ENCODE peak calls at places on chromosomes 12 and 14, in seven cellular contexts. One of them, this sample, is unnamed.

GRCh38 chr14:53668861-53669260 is 287.8 kb downstream of the BMP4 start:
- DNase-seq in HCT116: no peak
- DNase-seq in colonic mucosa: no peak
- DNase-seq in IMR-90: peak; percentile 10
- DNase-seq in psoas muscle: no peak
- DNase-seq in cardiac muscle cell: peak; percentile 41
- DNase-seq in effector memory CD4-positive, alpha-beta T cell: no peak
- DNase-seq in this sample: no peak

GRCh38 chr14:47262801-47263200 is 412.6 kb downstream of the MDGA2 start:
- DNase-seq in colonic mucosa: no peak
- DNase-seq in cardiac muscle cell: no peak
- DNase-seq in effector memory CD4-positive, alpha-beta T cell: no peak
- DNase-seq in IMR-90: no peak
- DNase-seq in psoas muscle: no peak
- DNase-seq in HCT116: no peak
- DNase-seq in this sample: no peak

GRCh38 chr12:61996717-61997116 is 263.5 kb upstream of the USP15 start:
- DNase-seq in effector memory CD4-positive, alpha-beta T cell: no peak
- DNase-seq in colonic mucosa: no peak
- DNase-seq in cardiac muscle cell: no peak
- DNase-seq in HCT116: no peak
- DNase-seq in psoas muscle: no peak
- DNase-seq in IMR-90: no peak
- DNase-seq in this sample: no peak

GRCh38 chr14:69002069-69002468 is 23.0 kb upstream of the ACTN1 start:
- DNase-seq in HCT116: no peak
- DNase-seq in effector memory CD4-positive, alpha-beta T cell: no peak
- DNase-seq in cardiac muscle cell: no peak
- DNase-seq in psoas muscle: no peak
- DNase-seq in IMR-90: no peak
- DNase-seq in colonic mucosa: peak; percentile 39
- DNase-seq in this sample: no peak

GRCh38 chr12:70049596-70050360 is 193.5 kb upstream of the CNOT2 start:
- DNase-seq in psoas muscle: no peak
- DNase-seq in colonic mucosa: peak; percentile 70
- DNase-seq in IMR-90: no peak
- DNase-seq in cardiac muscle cell: no peak
- DNase-seq in HCT116: peak; percentile 44
- DNase-seq in effector memory CD4-positive, alpha-beta T cell: no peak
- DNase-seq in this sample: no peak

GRCh38 chr12:116941188-116941587 is 30.4 kb downstream of the FBXW8 start:
- DNase-seq in cardiac muscle cell: no peak
- DNase-seq in effector memory CD4-positive, alpha-beta T cell: no peak
- DNase-seq in colonic mucosa: no peak
- DNase-seq in IMR-90: no peak
- DNase-seq in psoas muscle: no peak
- DNase-seq in HCT116: no peak
- DNase-seq in this sample: no peak

GRCh38 chr14:55448146-55448614 is 7.8 kb upstream of the TBPL2 start:
- DNase-seq in IMR-90: peak; percentile 97
- DNase-seq in effector memory CD4-positive, alpha-beta T cell: no peak
- DNase-seq in colonic mucosa: peak; percentile 51
- DNase-seq in HCT116: peak; percentile 100
- DNase-seq in cardiac muscle cell: peak; percentile 85
- DNase-seq in psoas muscle: no peak
- DNase-seq in this sample: peak; percentile 89

GRCh38 chr14:77084991-77085390 is 13.1 kb upstream of the CIPC start:
- DNase-seq in psoas muscle: no peak
- DNase-seq in IMR-90: no peak
- DNase-seq in colonic mucosa: no peak
- DNase-seq in cardiac muscle cell: no peak
- DNase-seq in HCT116: no peak
- DNase-seq in effector memory CD4-positive, alpha-beta T cell: no peak
- DNase-seq in this sample: no peak

GRCh38 chr12:75660805-75661404 is 149.5 kb upstream of the KRR1 start:
- DNase-seq in IMR-90: peak; percentile 90
- DNase-seq in HCT116: peak; percentile 73
- DNase-seq in cardiac muscle cell: no peak
- DNase-seq in colonic mucosa: no peak
- DNase-seq in effector memory CD4-positive, alpha-beta T cell: no peak
- DNase-seq in psoas muscle: no peak
- DNase-seq in this sample: no peak

GRCh38 chr14:85579957-85580356 is 50.0 kb downstream of the FLRT2 start:
- DNase-seq in cardiac muscle cell: no peak
- DNase-seq in effector memory CD4-positive, alpha-beta T cell: no peak
- DNase-seq in IMR-90: no peak
- DNase-seq in psoas muscle: no peak
- DNase-seq in colonic mucosa: no peak
- DNase-seq in HCT116: no peak
- DNase-seq in this sample: no peak

GRCh38 chr14:74562515-74563232 is 49.4 kb downstream of the LTBP2 start:
- DNase-seq in psoas muscle: peak; percentile 35
- DNase-seq in IMR-90: peak; percentile 36
- DNase-seq in effector memory CD4-positive, alpha-beta T cell: no peak
- DNase-seq in colonic mucosa: no peak
- DNase-seq in cardiac muscle cell: no peak
- DNase-seq in HCT116: no peak
- DNase-seq in this sample: no peak

GRCh38 chr14:104851896-104852663 is 13.0 kb upstream of the CEP170B start:
- DNase-seq in psoas muscle: no peak
- DNase-seq in HCT116: no peak
- DNase-seq in colonic mucosa: no peak
- DNase-seq in effector memory CD4-positive, alpha-beta T cell: no peak
- DNase-seq in cardiac muscle cell: peak; percentile 8
- DNase-seq in IMR-90: no peak
- DNase-seq in this sample: no peak

GRCh38 chr14:45112886-45113772 is 21.2 kb downstream of the FKBP3 start:
- DNase-seq in IMR-90: peak; percentile 62
- DNase-seq in colonic mucosa: no peak
- DNase-seq in effector memory CD4-positive, alpha-beta T cell: no peak
- DNase-seq in psoas muscle: no peak
- DNase-seq in HCT116: no peak
- DNase-seq in cardiac muscle cell: peak; percentile 21
- DNase-seq in this sample: no peak

GRCh38 chr14:106694638-106695393 is 1168.4 kb downstream of the TMEM121 start:
- DNase-seq in cardiac muscle cell: no peak
- DNase-seq in psoas muscle: peak; percentile 56
- DNase-seq in IMR-90: no peak
- DNase-seq in effector memory CD4-positive, alpha-beta T cell: peak; percentile 21
- DNase-seq in colonic mucosa: no peak
- DNase-seq in HCT116: no peak
- DNase-seq in this sample: no peak

GRCh38 chr14:21526672-21527319 is 650 bp upstream of the SALL2 start:
- DNase-seq in HCT116: no peak
- DNase-seq in cardiac muscle cell: no peak
- DNase-seq in effector memory CD4-positive, alpha-beta T cell: no peak
- DNase-seq in colonic mucosa: no peak
- DNase-seq in psoas muscle: no peak
- DNase-seq in IMR-90: no peak
- DNase-seq in this sample: no peak

GRCh38 chr12:94145231-94145979 is 3.0 kb upstream of the PLXNC1 start:
- DNase-seq in IMR-90: peak; percentile 55
- DNase-seq in colonic mucosa: no peak
- DNase-seq in psoas muscle: no peak
- DNase-seq in cardiac muscle cell: peak; percentile 77
- DNase-seq in HCT116: peak; percentile 16
- DNase-seq in effector memory CD4-positive, alpha-beta T cell: no peak
- DNase-seq in this sample: no peak

GRCh38 chr12:48288387-48289268 is 62.1 kb downstream of the ZNF641 start:
- DNase-seq in IMR-90: no peak
- DNase-seq in effector memory CD4-positive, alpha-beta T cell: no peak
- DNase-seq in HCT116: no peak
- DNase-seq in cardiac muscle cell: no peak
- DNase-seq in colonic mucosa: no peak
- DNase-seq in psoas muscle: no peak
- DNase-seq in this sample: no peak

GRCh38 chr14:34053666-34054065 is 102.8 kb upstream of the EGLN3 start:
- DNase-seq in IMR-90: no peak
- DNase-seq in colonic mucosa: peak; percentile 45
- DNase-seq in HCT116: no peak
- DNase-seq in effector memory CD4-positive, alpha-beta T cell: no peak
- DNase-seq in cardiac muscle cell: peak; percentile 84
- DNase-seq in psoas muscle: peak; percentile 68
- DNase-seq in this sample: no peak

GRCh38 chr12:122203968-122204828 is 689 bp downstream of the B3GNT4 start:
- DNase-seq in colonic mucosa: no peak
- DNase-seq in IMR-90: no peak
- DNase-seq in psoas muscle: no peak
- DNase-seq in cardiac muscle cell: no peak
- DNase-seq in effector memory CD4-positive, alpha-beta T cell: no peak
- DNase-seq in HCT116: no peak
- DNase-seq in this sample: no peak

GRCh38 chr12:50003595-50003994 is 21.7 kb downstream of the RACGAP1 start:
- DNase-seq in effector memory CD4-positive, alpha-beta T cell: no peak
- DNase-seq in HCT116: no peak
- DNase-seq in IMR-90: peak; percentile 38
- DNase-seq in colonic mucosa: no peak
- DNase-seq in cardiac muscle cell: peak; percentile 67
- DNase-seq in psoas muscle: no peak
- DNase-seq in this sample: no peak

GRCh38 chr14:63735720-63736119 is 7.9 kb upstream of the SGPP1 start:
- DNase-seq in colonic mucosa: no peak
- DNase-seq in cardiac muscle cell: no peak
- DNase-seq in effector memory CD4-positive, alpha-beta T cell: no peak
- DNase-seq in HCT116: no peak
- DNase-seq in IMR-90: no peak
- DNase-seq in psoas muscle: no peak
- DNase-seq in this sample: no peak

GRCh38 chr12:22275847-22276246 is 58.7 kb downstream of the ST8SIA1 start:
- DNase-seq in cardiac muscle cell: peak; percentile 100
- DNase-seq in effector memory CD4-positive, alpha-beta T cell: no peak
- DNase-seq in psoas muscle: peak; percentile 93
- DNase-seq in HCT116: no peak
- DNase-seq in IMR-90: peak; percentile 99
- DNase-seq in colonic mucosa: peak; percentile 60
- DNase-seq in this sample: peak; percentile 98

GRCh38 chr14:37602605-37603453 is 7.4 kb downstream of the TTC6 start:
- DNase-seq in effector memory CD4-positive, alpha-beta T cell: no peak
- DNase-seq in psoas muscle: no peak
- DNase-seq in IMR-90: no peak
- DNase-seq in cardiac muscle cell: no peak
- DNase-seq in HCT116: no peak
- DNase-seq in colonic mucosa: peak; percentile 55
- DNase-seq in this sample: no peak

GRCh38 chr14:90405755-90406154 is 8.9 kb downstream of the CALM1 start:
- DNase-seq in effector memory CD4-positive, alpha-beta T cell: no peak
- DNase-seq in psoas muscle: no peak
- DNase-seq in IMR-90: no peak
- DNase-seq in colonic mucosa: no peak
- DNase-seq in cardiac muscle cell: no peak
- DNase-seq in HCT116: no peak
- DNase-seq in this sample: no peak

GRCh38 chr12:100576311-100577036 is 3.0 kb downstream of the GAS2L3 start:
- DNase-seq in psoas muscle: no peak
- DNase-seq in IMR-90: peak; percentile 95
- DNase-seq in cardiac muscle cell: peak; percentile 83
- DNase-seq in colonic mucosa: no peak
- DNase-seq in effector memory CD4-positive, alpha-beta T cell: no peak
- DNase-seq in HCT116: peak; percentile 33
- DNase-seq in this sample: peak; percentile 41

DNA sequence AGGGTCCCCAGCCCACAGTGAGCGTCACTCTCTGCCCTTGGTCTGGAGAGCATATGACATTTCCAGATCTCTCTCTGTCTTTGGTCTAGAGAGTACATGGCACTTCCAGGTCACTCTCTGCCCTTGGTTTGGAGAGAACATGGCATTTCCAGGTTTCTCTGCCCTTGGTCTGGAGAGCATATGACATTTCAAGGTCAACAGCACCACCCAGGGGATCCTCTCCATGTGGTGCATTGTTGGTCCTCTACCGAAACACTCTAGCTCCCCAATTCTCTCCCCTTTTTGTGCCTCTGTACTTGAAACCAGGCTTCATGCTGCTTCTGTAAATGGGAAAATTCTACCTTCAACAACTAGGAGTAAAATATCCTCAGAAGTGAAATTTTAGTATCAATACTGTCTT is 399.4 kb downstream of the NELL2 start:
- DNase-seq in IMR-90: no peak
- DNase-seq in effector memory CD4-positive, alpha-beta T cell: no peak
- DNase-seq in colonic mucosa: no peak
- DNase-seq in psoas muscle: no peak
- DNase-seq in HCT116: no peak
- DNase-seq in cardiac muscle cell: no peak
- DNase-seq in this sample: no peak
- H3K9me3 ChIP-seq in IMR-90: peaks cover 8% of the 10 kb centered on the region
- H3K9me3 ChIP-seq in effector memory CD4-positive, alpha-beta T cell: no peaks in the 10 kb centered on the region
- H3K9me3 ChIP-seq in colonic mucosa: no peaks in the 10 kb centered on the region
- H3K9me3 ChIP-seq in psoas muscle: no peaks in the 10 kb centered on the region
- H3K9me3 ChIP-seq in HCT116: no peaks in the 10 kb centered on the region
- H3K9me3 ChIP-seq in cardiac muscle cell: no peaks in the 10 kb centered on the region
- H3K9me3 ChIP-seq in this sample: peaks cover 6% of the 10 kb centered on the region

GRCh38 chr14:61418749-61419148 is 97.4 kb downstream of the PRKCH start:
- DNase-seq in IMR-90: no peak
- DNase-seq in cardiac muscle cell: peak; percentile 10
- DNase-seq in HCT116: no peak
- DNase-seq in psoas muscle: no peak
- DNase-seq in effector memory CD4-positive, alpha-beta T cell: no peak
- DNase-seq in colonic mucosa: no peak
- DNase-seq in this sample: no peak
- H3K27ac ChIP-seq in IMR-90: no peak overlapping the region
- H3K27ac ChIP-seq in cardiac muscle cell: peak overlapping the region; percentile 88
- H3K27ac ChIP-seq in HCT116: no peak overlapping the region
- H3K27ac ChIP-seq in psoas muscle: no peak overlapping the region
- H3K27ac ChIP-seq in effector memory CD4-positive, alpha-beta T cell: peak overlapping the region; percentile 40
- H3K27ac ChIP-seq in colonic mucosa: no peak overlapping the region
- H3K27ac ChIP-seq in this sample: no peak overlapping the region

DNA sequence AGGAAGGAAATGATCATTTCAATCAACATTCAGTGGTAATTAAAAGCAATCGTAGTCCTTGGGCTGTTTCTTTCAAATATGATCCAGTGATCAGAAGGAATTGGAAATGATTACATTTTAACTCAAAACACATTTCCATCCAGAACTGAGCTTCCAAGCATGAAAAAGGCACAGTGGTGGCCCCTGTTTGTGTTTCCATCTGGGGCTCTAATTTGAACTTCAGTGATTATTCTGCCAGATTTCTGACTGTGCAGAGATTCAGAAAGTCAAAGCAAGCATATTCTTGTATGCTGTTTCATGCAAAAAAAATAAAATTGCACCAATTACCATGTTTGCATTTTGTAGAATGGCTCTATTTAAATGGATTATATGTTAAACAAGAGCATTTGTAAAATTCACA is 157.1 kb upstream of the LMNTD1 start:
- DNase-seq in effector memory CD4-positive, alpha-beta T cell: no peak
- DNase-seq in cardiac muscle cell: no peak
- DNase-seq in colonic mucosa: no peak
- DNase-seq in psoas muscle: no peak
- DNase-seq in HCT116: no peak
- DNase-seq in IMR-90: no peak
- DNase-seq in this sample: no peak
- H3K9me3 ChIP-seq in effector memory CD4-positive, alpha-beta T cell: no peaks in the 10 kb centered on the region
- H3K9me3 ChIP-seq in cardiac muscle cell: no peaks in the 10 kb centered on the region
- H3K9me3 ChIP-seq in colonic mucosa: no peaks in the 10 kb centered on the region
- H3K9me3 ChIP-seq in psoas muscle: no peaks in the 10 kb centered on the region
- H3K9me3 ChIP-seq in HCT116: no peaks in the 10 kb centered on the region
- H3K9me3 ChIP-seq in IMR-90: peaks cover 13% of the 10 kb centered on the region
- H3K9me3 ChIP-seq in this sample: peaks cover 14% of the 10 kb centered on the region

DNA sequence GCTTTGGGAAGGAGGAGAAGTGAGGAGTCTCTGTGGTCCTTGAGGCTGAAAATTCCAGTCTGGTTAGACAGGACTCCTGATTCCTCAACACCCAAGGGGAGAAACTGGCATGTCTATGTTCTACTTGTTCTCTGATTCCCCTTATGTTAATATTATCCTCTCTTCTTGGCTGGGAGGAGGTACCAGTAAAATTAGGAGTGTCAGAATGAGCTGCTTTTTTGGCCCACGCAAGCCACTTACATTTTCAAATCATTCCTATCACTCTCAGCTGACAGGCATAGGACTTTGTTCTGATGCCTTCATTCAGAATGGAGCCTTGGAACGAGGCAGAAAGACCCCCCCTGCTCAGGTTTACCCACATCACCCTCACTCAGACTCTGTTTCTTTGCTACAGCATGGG is 1077.2 kb downstream of the BCL11B start:
- DNase-seq in colonic mucosa: no peak
- DNase-seq in psoas muscle: no peak
- DNase-seq in HCT116: no peak
- DNase-seq in cardiac muscle cell: no peak
- DNase-seq in effector memory CD4-positive, alpha-beta T cell: no peak
- DNase-seq in IMR-90: no peak
- DNase-seq in this sample: no peak
- H3K27ac ChIP-seq in colonic mucosa: no peak overlapping the region
- H3K27ac ChIP-seq in psoas muscle: no peak overlapping the region
- H3K27ac ChIP-seq in HCT116: no peak overlapping the region
- H3K27ac ChIP-seq in cardiac muscle cell: no peak overlapping the region
- H3K27ac ChIP-seq in effector memory CD4-positive, alpha-beta T cell: no peak overlapping the region
- H3K27ac ChIP-seq in IMR-90: no peak overlapping the region
- H3K27ac ChIP-seq in this sample: no peak overlapping the region